ENCODE peak calls at places on chromosomes 11 and 22, in eight cellular contexts. One of them, this sample, is unnamed.
A peak's percentile ranks its signal among the peaks of the same experiment; 100 is the strongest.

GRCh38 chr11:103987631-103988594 is 48.5 kb upstream of the DDI1 start:
- DNase-seq in stimulated activated CD8-positive, alpha-beta memory T cell treated with anti-CD3 and anti-CD28 coated beads, Interleukin-12 subunit alpha, Interleukin-12 subunit beta, amount 100 ng/mL, for 1 hour: no peak
- DNase-seq in RPMI7951: no peak
- DNase-seq in kidney: no peak
- DNase-seq in colonic mucosa: no peak
- DNase-seq in pancreas: no peak
- DNase-seq in NCI-H1417: peak; percentile 58
- DNase-seq in activated CD4-positive, alpha-beta T cell treated with anti-CD3 and anti-CD28 coated beads, Interleukin-2, amount 50 U/mL, for 48 hours: no peak
- DNase-seq in this sample: no peak

GRCh38 chr11:46369458-46370152 is 11.9 kb upstream of the MDK start:
- DNase-seq in stimulated activated CD8-positive, alpha-beta memory T cell treated with anti-CD3 and anti-CD28 coated beads, Interleukin-12 subunit alpha, Interleukin-12 subunit beta, amount 100 ng/mL, for 1 hour: no peak
- DNase-seq in RPMI7951: peak; percentile 52
- DNase-seq in kidney: peak; percentile 84
- DNase-seq in colonic mucosa: peak; percentile 52
- DNase-seq in pancreas: no peak
- DNase-seq in NCI-H1417: peak; percentile 60
- DNase-seq in activated CD4-positive, alpha-beta T cell treated with anti-CD3 and anti-CD28 coated beads, Interleukin-2, amount 50 U/mL, for 48 hours: peak; percentile 71
- DNase-seq in this sample: peak; percentile 79

GRCh38 chr11:2539761-2540520 is 95.1 kb downstream of the KCNQ1 start:
- DNase-seq in stimulated activated CD8-positive, alpha-beta memory T cell treated with anti-CD3 and anti-CD28 coated beads, Interleukin-12 subunit alpha, Interleukin-12 subunit beta, amount 100 ng/mL, for 1 hour: no peak
- DNase-seq in RPMI7951: no peak
- DNase-seq in kidney: peak; percentile 59
- DNase-seq in colonic mucosa: no peak
- DNase-seq in pancreas: peak; percentile 15
- DNase-seq in NCI-H1417: no peak
- DNase-seq in activated CD4-positive, alpha-beta T cell treated with anti-CD3 and anti-CD28 coated beads, Interleukin-2, amount 50 U/mL, for 48 hours: no peak
- DNase-seq in this sample: no peak

GRCh38 chr11:11010624-11011127 is 152.8 kb upstream of the ZBED5 start:
- DNase-seq in stimulated activated CD8-positive, alpha-beta memory T cell treated with anti-CD3 and anti-CD28 coated beads, Interleukin-12 subunit alpha, Interleukin-12 subunit beta, amount 100 ng/mL, for 1 hour: no peak
- DNase-seq in RPMI7951: peak; percentile 60
- DNase-seq in kidney: no peak
- DNase-seq in colonic mucosa: peak; percentile 34
- DNase-seq in pancreas: no peak
- DNase-seq in NCI-H1417: peak; percentile 7
- DNase-seq in activated CD4-positive, alpha-beta T cell treated with anti-CD3 and anti-CD28 coated beads, Interleukin-2, amount 50 U/mL, for 48 hours: no peak
- DNase-seq in this sample: peak; percentile 26

GRCh38 chr11:116257092-116257491 is 515.7 kb downstream of the BUD13 start:
- DNase-seq in stimulated activated CD8-positive, alpha-beta memory T cell treated with anti-CD3 and anti-CD28 coated beads, Interleukin-12 subunit alpha, Interleukin-12 subunit beta, amount 100 ng/mL, for 1 hour: no peak
- DNase-seq in RPMI7951: no peak
- DNase-seq in kidney: no peak
- DNase-seq in colonic mucosa: no peak
- DNase-seq in pancreas: no peak
- DNase-seq in NCI-H1417: no peak
- DNase-seq in activated CD4-positive, alpha-beta T cell treated with anti-CD3 and anti-CD28 coated beads, Interleukin-2, amount 50 U/mL, for 48 hours: no peak
- DNase-seq in this sample: no peak

GRCh38 chr22:11042116-11042515 is 4485.9 kb upstream of the OR11H1 start:
- DNase-seq in stimulated activated CD8-positive, alpha-beta memory T cell treated with anti-CD3 and anti-CD28 coated beads, Interleukin-12 subunit alpha, Interleukin-12 subunit beta, amount 100 ng/mL, for 1 hour: no peak
- DNase-seq in RPMI7951: no peak
- DNase-seq in kidney: no peak
- DNase-seq in colonic mucosa: no peak
- DNase-seq in pancreas: no peak
- DNase-seq in NCI-H1417: no peak
- DNase-seq in activated CD4-positive, alpha-beta T cell treated with anti-CD3 and anti-CD28 coated beads, Interleukin-2, amount 50 U/mL, for 48 hours: no peak
- DNase-seq in this sample: no peak

GRCh38 chr11:92753161-92753560 is 216.3 kb upstream of the MTNR1B start:
- DNase-seq in stimulated activated CD8-positive, alpha-beta memory T cell treated with anti-CD3 and anti-CD28 coated beads, Interleukin-12 subunit alpha, Interleukin-12 subunit beta, amount 100 ng/mL, for 1 hour: no peak
- DNase-seq in RPMI7951: no peak
- DNase-seq in kidney: no peak
- DNase-seq in colonic mucosa: no peak
- DNase-seq in pancreas: no peak
- DNase-seq in NCI-H1417: no peak
- DNase-seq in activated CD4-positive, alpha-beta T cell treated with anti-CD3 and anti-CD28 coated beads, Interleukin-2, amount 50 U/mL, for 48 hours: no peak
- DNase-seq in this sample: no peak

GRCh38 chr11:62054484-62055121 is 69.2 kb upstream of the INCENP start:
- DNase-seq in stimulated activated CD8-positive, alpha-beta memory T cell treated with anti-CD3 and anti-CD28 coated beads, Interleukin-12 subunit alpha, Interleukin-12 subunit beta, amount 100 ng/mL, for 1 hour: no peak
- DNase-seq in RPMI7951: peak; percentile 54
- DNase-seq in kidney: no peak
- DNase-seq in colonic mucosa: peak; percentile 60
- DNase-seq in pancreas: no peak
- DNase-seq in NCI-H1417: peak; percentile 69
- DNase-seq in activated CD4-positive, alpha-beta T cell treated with anti-CD3 and anti-CD28 coated beads, Interleukin-2, amount 50 U/mL, for 48 hours: no peak
- DNase-seq in this sample: peak; percentile 75

GRCh38 chr11:60069471-60069870 is 13.0 kb downstream of the MS4A3 start:
- DNase-seq in stimulated activated CD8-positive, alpha-beta memory T cell treated with anti-CD3 and anti-CD28 coated beads, Interleukin-12 subunit alpha, Interleukin-12 subunit beta, amount 100 ng/mL, for 1 hour: no peak
- DNase-seq in RPMI7951: no peak
- DNase-seq in kidney: no peak
- DNase-seq in colonic mucosa: no peak
- DNase-seq in pancreas: no peak
- DNase-seq in NCI-H1417: no peak
- DNase-seq in activated CD4-positive, alpha-beta T cell treated with anti-CD3 and anti-CD28 coated beads, Interleukin-2, amount 50 U/mL, for 48 hours: no peak
- DNase-seq in this sample: no peak

GRCh38 chr11:91912322-91912721 is 312.3 kb upstream of the FAT3 start:
- DNase-seq in stimulated activated CD8-positive, alpha-beta memory T cell treated with anti-CD3 and anti-CD28 coated beads, Interleukin-12 subunit alpha, Interleukin-12 subunit beta, amount 100 ng/mL, for 1 hour: no peak
- DNase-seq in RPMI7951: no peak
- DNase-seq in kidney: no peak
- DNase-seq in colonic mucosa: no peak
- DNase-seq in pancreas: no peak
- DNase-seq in NCI-H1417: no peak
- DNase-seq in activated CD4-positive, alpha-beta T cell treated with anti-CD3 and anti-CD28 coated beads, Interleukin-2, amount 50 U/mL, for 48 hours: no peak
- DNase-seq in this sample: no peak

GRCh38 chr11:103202048-103202651 is 92.9 kb downstream of the DYNC2H1 start:
- DNase-seq in stimulated activated CD8-positive, alpha-beta memory T cell treated with anti-CD3 and anti-CD28 coated beads, Interleukin-12 subunit alpha, Interleukin-12 subunit beta, amount 100 ng/mL, for 1 hour: no peak
- DNase-seq in RPMI7951: peak; percentile 43
- DNase-seq in kidney: no peak
- DNase-seq in colonic mucosa: no peak
- DNase-seq in pancreas: no peak
- DNase-seq in NCI-H1417: peak; percentile 71
- DNase-seq in activated CD4-positive, alpha-beta T cell treated with anti-CD3 and anti-CD28 coated beads, Interleukin-2, amount 50 U/mL, for 48 hours: no peak
- DNase-seq in this sample: peak; percentile 40

GRCh38 chr11:125938418-125938817 is 7.4 kb upstream of the VSIG10L2 start:
- DNase-seq in stimulated activated CD8-positive, alpha-beta memory T cell treated with anti-CD3 and anti-CD28 coated beads, Interleukin-12 subunit alpha, Interleukin-12 subunit beta, amount 100 ng/mL, for 1 hour: no peak
- DNase-seq in RPMI7951: no peak
- DNase-seq in kidney: no peak
- DNase-seq in colonic mucosa: no peak
- DNase-seq in pancreas: no peak
- DNase-seq in NCI-H1417: no peak
- DNase-seq in activated CD4-positive, alpha-beta T cell treated with anti-CD3 and anti-CD28 coated beads, Interleukin-2, amount 50 U/mL, for 48 hours: no peak
- DNase-seq in this sample: no peak

GRCh38 chr11:44312876-44313275 is 2.9 kb upstream of the ALX4 start:
- DNase-seq in stimulated activated CD8-positive, alpha-beta memory T cell treated with anti-CD3 and anti-CD28 coated beads, Interleukin-12 subunit alpha, Interleukin-12 subunit beta, amount 100 ng/mL, for 1 hour: no peak
- DNase-seq in RPMI7951: no peak
- DNase-seq in kidney: no peak
- DNase-seq in colonic mucosa: no peak
- DNase-seq in pancreas: no peak
- DNase-seq in NCI-H1417: peak; percentile 25
- DNase-seq in activated CD4-positive, alpha-beta T cell treated with anti-CD3 and anti-CD28 coated beads, Interleukin-2, amount 50 U/mL, for 48 hours: no peak
- DNase-seq in this sample: no peak

GRCh38 chr11:30596832-30597231 is 10.7 kb upstream of the MPPED2 start:
- DNase-seq in stimulated activated CD8-positive, alpha-beta memory T cell treated with anti-CD3 and anti-CD28 coated beads, Interleukin-12 subunit alpha, Interleukin-12 subunit beta, amount 100 ng/mL, for 1 hour: no peak
- DNase-seq in RPMI7951: no peak
- DNase-seq in kidney: no peak
- DNase-seq in colonic mucosa: no peak
- DNase-seq in pancreas: no peak
- DNase-seq in NCI-H1417: no peak
- DNase-seq in activated CD4-positive, alpha-beta T cell treated with anti-CD3 and anti-CD28 coated beads, Interleukin-2, amount 50 U/mL, for 48 hours: no peak
- DNase-seq in this sample: no peak

GRCh38 chr11:69870772-69871171 is 51.6 kb upstream of the FGF3 start:
- DNase-seq in stimulated activated CD8-positive, alpha-beta memory T cell treated with anti-CD3 and anti-CD28 coated beads, Interleukin-12 subunit alpha, Interleukin-12 subunit beta, amount 100 ng/mL, for 1 hour: no peak
- DNase-seq in RPMI7951: no peak
- DNase-seq in kidney: no peak
- DNase-seq in colonic mucosa: no peak
- DNase-seq in pancreas: no peak
- DNase-seq in NCI-H1417: no peak
- DNase-seq in activated CD4-positive, alpha-beta T cell treated with anti-CD3 and anti-CD28 coated beads, Interleukin-2, amount 50 U/mL, for 48 hours: no peak
- DNase-seq in this sample: no peak

GRCh38 chr11:65903068-65903481 is 2.9 kb upstream of the FOSL1 start:
- DNase-seq in stimulated activated CD8-positive, alpha-beta memory T cell treated with anti-CD3 and anti-CD28 coated beads, Interleukin-12 subunit alpha, Interleukin-12 subunit beta, amount 100 ng/mL, for 1 hour: no peak
- DNase-seq in RPMI7951: peak; percentile 97
- DNase-seq in kidney: no peak
- DNase-seq in colonic mucosa: no peak
- DNase-seq in pancreas: no peak
- DNase-seq in NCI-H1417: no peak
- DNase-seq in activated CD4-positive, alpha-beta T cell treated with anti-CD3 and anti-CD28 coated beads, Interleukin-2, amount 50 U/mL, for 48 hours: no peak
- DNase-seq in this sample: no peak

GRCh38 chr11:77515483-77515882 is 41.6 kb upstream of the PAK1 start:
- DNase-seq in stimulated activated CD8-positive, alpha-beta memory T cell treated with anti-CD3 and anti-CD28 coated beads, Interleukin-12 subunit alpha, Interleukin-12 subunit beta, amount 100 ng/mL, for 1 hour: no peak
- DNase-seq in RPMI7951: no peak
- DNase-seq in kidney: no peak
- DNase-seq in colonic mucosa: peak; percentile 56
- DNase-seq in pancreas: no peak
- DNase-seq in NCI-H1417: peak; percentile 21
- DNase-seq in activated CD4-positive, alpha-beta T cell treated with anti-CD3 and anti-CD28 coated beads, Interleukin-2, amount 50 U/mL, for 48 hours: no peak
- DNase-seq in this sample: no peak

GRCh38 chr22:30325724-30326703 is 727 bp downstream of the TBC1D10A start:
- DNase-seq in stimulated activated CD8-positive, alpha-beta memory T cell treated with anti-CD3 and anti-CD28 coated beads, Interleukin-12 subunit alpha, Interleukin-12 subunit beta, amount 100 ng/mL, for 1 hour: no peak
- DNase-seq in RPMI7951: no peak
- DNase-seq in kidney: peak; percentile 81
- DNase-seq in colonic mucosa: peak; percentile 58
- DNase-seq in pancreas: no peak
- DNase-seq in NCI-H1417: no peak
- DNase-seq in activated CD4-positive, alpha-beta T cell treated with anti-CD3 and anti-CD28 coated beads, Interleukin-2, amount 50 U/mL, for 48 hours: no peak
- DNase-seq in this sample: no peak

GRCh38 chr11:6571434-6572008 is 31.9 kb downstream of the RRP8 start:
- DNase-seq in stimulated activated CD8-positive, alpha-beta memory T cell treated with anti-CD3 and anti-CD28 coated beads, Interleukin-12 subunit alpha, Interleukin-12 subunit beta, amount 100 ng/mL, for 1 hour: no peak
- DNase-seq in RPMI7951: no peak
- DNase-seq in kidney: peak; percentile 61
- DNase-seq in colonic mucosa: no peak
- DNase-seq in pancreas: no peak
- DNase-seq in NCI-H1417: no peak
- DNase-seq in activated CD4-positive, alpha-beta T cell treated with anti-CD3 and anti-CD28 coated beads, Interleukin-2, amount 50 U/mL, for 48 hours: no peak
- DNase-seq in this sample: no peak

GRCh38 chr22:35797411-35797810 is 79.7 kb downstream of the APOL5 start:
- DNase-seq in stimulated activated CD8-positive, alpha-beta memory T cell treated with anti-CD3 and anti-CD28 coated beads, Interleukin-12 subunit alpha, Interleukin-12 subunit beta, amount 100 ng/mL, for 1 hour: no peak
- DNase-seq in RPMI7951: no peak
- DNase-seq in kidney: no peak
- DNase-seq in colonic mucosa: no peak
- DNase-seq in pancreas: no peak
- DNase-seq in NCI-H1417: no peak
- DNase-seq in activated CD4-positive, alpha-beta T cell treated with anti-CD3 and anti-CD28 coated beads, Interleukin-2, amount 50 U/mL, for 48 hours: no peak
- DNase-seq in this sample: no peak

GRCh38 chr22:20745177-20745576 is 28.7 kb upstream of the SERPIND1 start:
- DNase-seq in stimulated activated CD8-positive, alpha-beta memory T cell treated with anti-CD3 and anti-CD28 coated beads, Interleukin-12 subunit alpha, Interleukin-12 subunit beta, amount 100 ng/mL, for 1 hour: no peak
- DNase-seq in RPMI7951: no peak
- DNase-seq in kidney: no peak
- DNase-seq in colonic mucosa: no peak
- DNase-seq in pancreas: no peak
- DNase-seq in NCI-H1417: no peak
- DNase-seq in activated CD4-positive, alpha-beta T cell treated with anti-CD3 and anti-CD28 coated beads, Interleukin-2, amount 50 U/mL, for 48 hours: no peak
- DNase-seq in this sample: no peak

GRCh38 chr22:20783844-20784723 is 10.2 kb downstream of the SERPIND1 start:
- DNase-seq in stimulated activated CD8-positive, alpha-beta memory T cell treated with anti-CD3 and anti-CD28 coated beads, Interleukin-12 subunit alpha, Interleukin-12 subunit beta, amount 100 ng/mL, for 1 hour: peak; percentile 19
- DNase-seq in RPMI7951: peak; percentile 78
- DNase-seq in kidney: no peak
- DNase-seq in colonic mucosa: peak; percentile 64
- DNase-seq in pancreas: no peak
- DNase-seq in NCI-H1417: peak; percentile 56
- DNase-seq in activated CD4-positive, alpha-beta T cell treated with anti-CD3 and anti-CD28 coated beads, Interleukin-2, amount 50 U/mL, for 48 hours: peak; percentile 52
- DNase-seq in this sample: peak; percentile 87

GRCh38 chr11:29984544-29984943 is 32.3 kb downstream of the KCNA4 start:
- DNase-seq in stimulated activated CD8-positive, alpha-beta memory T cell treated with anti-CD3 and anti-CD28 coated beads, Interleukin-12 subunit alpha, Interleukin-12 subunit beta, amount 100 ng/mL, for 1 hour: no peak
- DNase-seq in RPMI7951: no peak
- DNase-seq in kidney: no peak
- DNase-seq in colonic mucosa: no peak
- DNase-seq in pancreas: no peak
- DNase-seq in NCI-H1417: no peak
- DNase-seq in activated CD4-positive, alpha-beta T cell treated with anti-CD3 and anti-CD28 coated beads, Interleukin-2, amount 50 U/mL, for 48 hours: no peak
- DNase-seq in this sample: no peak

GRCh38 chr11:1152316-1153104 is 5.2 kb upstream of the MUC5AC start:
- DNase-seq in stimulated activated CD8-positive, alpha-beta memory T cell treated with anti-CD3 and anti-CD28 coated beads, Interleukin-12 subunit alpha, Interleukin-12 subunit beta, amount 100 ng/mL, for 1 hour: no peak
- DNase-seq in RPMI7951: peak; percentile 77
- DNase-seq in kidney: no peak
- DNase-seq in colonic mucosa: no peak
- DNase-seq in pancreas: peak; percentile 9
- DNase-seq in NCI-H1417: no peak
- DNase-seq in activated CD4-positive, alpha-beta T cell treated with anti-CD3 and anti-CD28 coated beads, Interleukin-2, amount 50 U/mL, for 48 hours: peak; percentile 54
- DNase-seq in this sample: no peak

GRCh38 chr11:24754406-24754805 is 257.6 kb downstream of the LUZP2 start:
- DNase-seq in stimulated activated CD8-positive, alpha-beta memory T cell treated with anti-CD3 and anti-CD28 coated beads, Interleukin-12 subunit alpha, Interleukin-12 subunit beta, amount 100 ng/mL, for 1 hour: no peak
- DNase-seq in RPMI7951: no peak
- DNase-seq in kidney: no peak
- DNase-seq in colonic mucosa: no peak
- DNase-seq in pancreas: no peak
- DNase-seq in NCI-H1417: no peak
- DNase-seq in activated CD4-positive, alpha-beta T cell treated with anti-CD3 and anti-CD28 coated beads, Interleukin-2, amount 50 U/mL, for 48 hours: no peak
- DNase-seq in this sample: no peak

GRCh38 chr11:100546714-100547113 is 140.4 kb upstream of the ARHGAP42 start:
- DNase-seq in stimulated activated CD8-positive, alpha-beta memory T cell treated with anti-CD3 and anti-CD28 coated beads, Interleukin-12 subunit alpha, Interleukin-12 subunit beta, amount 100 ng/mL, for 1 hour: no peak
- DNase-seq in RPMI7951: peak; percentile 37
- DNase-seq in kidney: no peak
- DNase-seq in colonic mucosa: peak; percentile 23
- DNase-seq in pancreas: no peak
- DNase-seq in NCI-H1417: peak; percentile 64
- DNase-seq in activated CD4-positive, alpha-beta T cell treated with anti-CD3 and anti-CD28 coated beads, Interleukin-2, amount 50 U/mL, for 48 hours: no peak
- DNase-seq in this sample: peak; percentile 1

GRCh38 chr22:21753374-21754111 is 17.9 kb upstream of the YPEL1 start:
- DNase-seq in stimulated activated CD8-positive, alpha-beta memory T cell treated with anti-CD3 and anti-CD28 coated beads, Interleukin-12 subunit alpha, Interleukin-12 subunit beta, amount 100 ng/mL, for 1 hour: no peak
- DNase-seq in RPMI7951: no peak
- DNase-seq in kidney: no peak
- DNase-seq in colonic mucosa: no peak
- DNase-seq in pancreas: no peak
- DNase-seq in NCI-H1417: no peak
- DNase-seq in activated CD4-positive, alpha-beta T cell treated with anti-CD3 and anti-CD28 coated beads, Interleukin-2, amount 50 U/mL, for 48 hours: no peak
- DNase-seq in this sample: peak; percentile 58

GRCh38 chr11:131465746-131466145 is 95.3 kb downstream of the NTM start:
- DNase-seq in stimulated activated CD8-positive, alpha-beta memory T cell treated with anti-CD3 and anti-CD28 coated beads, Interleukin-12 subunit alpha, Interleukin-12 subunit beta, amount 100 ng/mL, for 1 hour: no peak
- DNase-seq in RPMI7951: peak; percentile 3
- DNase-seq in kidney: no peak
- DNase-seq in colonic mucosa: no peak
- DNase-seq in pancreas: no peak
- DNase-seq in NCI-H1417: peak; percentile 24
- DNase-seq in activated CD4-positive, alpha-beta T cell treated with anti-CD3 and anti-CD28 coated beads, Interleukin-2, amount 50 U/mL, for 48 hours: no peak
- DNase-seq in this sample: peak; percentile 1

GRCh38 chr11:71155846-71156245 is 96.5 kb downstream of the SHANK2 start:
- DNase-seq in stimulated activated CD8-positive, alpha-beta memory T cell treated with anti-CD3 and anti-CD28 coated beads, Interleukin-12 subunit alpha, Interleukin-12 subunit beta, amount 100 ng/mL, for 1 hour: no peak
- DNase-seq in RPMI7951: no peak
- DNase-seq in kidney: no peak
- DNase-seq in colonic mucosa: no peak
- DNase-seq in pancreas: no peak
- DNase-seq in NCI-H1417: no peak
- DNase-seq in activated CD4-positive, alpha-beta T cell treated with anti-CD3 and anti-CD28 coated beads, Interleukin-2, amount 50 U/mL, for 48 hours: no peak
- DNase-seq in this sample: no peak

GRCh38 chr11:2807801-2808241 is 77.8 kb downstream of the CDKN1C start:
- DNase-seq in stimulated activated CD8-positive, alpha-beta memory T cell treated with anti-CD3 and anti-CD28 coated beads, Interleukin-12 subunit alpha, Interleukin-12 subunit beta, amount 100 ng/mL, for 1 hour: no peak
- DNase-seq in RPMI7951: no peak
- DNase-seq in kidney: peak; percentile 61
- DNase-seq in colonic mucosa: no peak
- DNase-seq in pancreas: peak; percentile 13
- DNase-seq in NCI-H1417: no peak
- DNase-seq in activated CD4-positive, alpha-beta T cell treated with anti-CD3 and anti-CD28 coated beads, Interleukin-2, amount 50 U/mL, for 48 hours: no peak
- DNase-seq in this sample: no peak

GRCh38 chr11:96694338-96694737 is 304.5 kb downstream of the JRKL start:
- DNase-seq in stimulated activated CD8-positive, alpha-beta memory T cell treated with anti-CD3 and anti-CD28 coated beads, Interleukin-12 subunit alpha, Interleukin-12 subunit beta, amount 100 ng/mL, for 1 hour: no peak
- DNase-seq in RPMI7951: no peak
- DNase-seq in kidney: no peak
- DNase-seq in colonic mucosa: no peak
- DNase-seq in pancreas: no peak
- DNase-seq in NCI-H1417: no peak
- DNase-seq in activated CD4-positive, alpha-beta T cell treated with anti-CD3 and anti-CD28 coated beads, Interleukin-2, amount 50 U/mL, for 48 hours: no peak
- DNase-seq in this sample: no peak

This sample was measured in erythroblast.